ENCODE peak calls at places on chromosomes 5 and 9, in six cellular contexts. I, L, R, F, O and Y are unnamed samples.

GRCh38 chr5:66933066-66933465 is 263.5 kb downstream of the CD180 start:
- DNase-seq in I (no peak), L (no peak), R (no peak), F (no peak), O (peak; percentile 12), Y (no peak)

GRCh38 chr5:170576602-170577584 is 73.1 kb downstream of the KCNIP1 start:
- DNase-seq in I (no peak), L (no peak), R (no peak), F (no peak), O (peak; percentile 29), Y (no peak)

GRCh38 chr5:56004874-56005273 is 10.1 kb upstream of the IL6ST start:
- DNase-seq in I (no peak), L (no peak), R (no peak), F (no peak), O (no peak), Y (no peak)

GRCh38 chr5:125258610-125259009 is 512.2 kb upstream of the ZNF608 start:
- DNase-seq in I (no peak), L (no peak), R (no peak), F (no peak), O (no peak), Y (no peak)

GRCh38 chr5:73960426-73960825 is 334.4 kb downstream of the ARHGEF28 start:
- DNase-seq in I (no peak), L (no peak), R (no peak), F (no peak), O (no peak), Y (no peak)

GRCh38 chr9:128733256-128733655 is 9.3 kb upstream of the ZDHHC12 start:
- DNase-seq in I (peak; percentile 72), L (no peak), R (peak; percentile 53), F (peak; percentile 41), O (peak; percentile 73), Y (peak; percentile 36)

GRCh38 chr5:37889612-37890317 is 49.9 kb upstream of the GDNF start:
- DNase-seq in I (no peak), L (no peak), R (no peak), F (no peak), O (peak; percentile 79), Y (no peak)

GRCh38 chr9:35741740-35742139 is 7.3 kb downstream of the GBA2 start:
- DNase-seq in I (no peak), L (no peak), R (no peak), F (no peak), O (no peak), Y (no peak)

GRCh38 chr5:144370273-144370672 is 199.6 kb downstream of the KCTD16 start:
- DNase-seq in I (no peak), L (no peak), R (no peak), F (no peak), O (no peak), Y (no peak)

GRCh38 chr5:120388016-120388781 is 75.9 kb upstream of the PRR16 start:
- DNase-seq in I (no peak), L (no peak), R (no peak), F (no peak), O (peak; percentile 75), Y (no peak)

GRCh38 chr9:137453643-137454081 is 5.5 kb downstream of the NSMF start:
- DNase-seq in I (no peak), L (peak; percentile 95), R (peak; percentile 76), F (peak; percentile 76), O (peak; percentile 88), Y (peak; percentile 81)

GRCh38 chr9:108217601-108218190 is 638.1 kb downstream of the ACTL7B start:
- DNase-seq in I (no peak), L (no peak), R (no peak), F (no peak), O (no peak), Y (no peak)

GRCh38 chr9:37464006-37464405 is 1.2 kb downstream of the ZBTB5 start:
- DNase-seq in I (no peak), L (no peak), R (no peak), F (no peak), O (no peak), Y (no peak)

GRCh38 chr5:129067745-129068144 is 26.8 kb upstream of the ISOC1 start:
- DNase-seq in I (no peak), L (no peak), R (no peak), F (no peak), O (no peak), Y (no peak)

GRCh38 chr5:6576861-6577501 is 55.9 kb downstream of the NSUN2 start:
- DNase-seq in I (no peak), L (peak; percentile 32), R (peak; percentile 44), F (peak; percentile 11), O (peak; percentile 79), Y (peak; percentile 40)

GRCh38 chr9:85377751-85378289 is 363.9 kb downstream of the AGTPBP1 start:
- DNase-seq in I (no peak), L (no peak), R (no peak), F (no peak), O (no peak), Y (no peak)

GRCh38 chr9:7115606-7116005 is 357.8 kb downstream of the KDM4C start:
- DNase-seq in I (no peak), L (no peak), R (no peak), F (no peak), O (no peak), Y (no peak)

GRCh38 chr5:10420468-10420867 is 21.2 kb upstream of the ROPN1L start:
- DNase-seq in I (no peak), L (no peak), R (no peak), F (no peak), O (no peak), Y (no peak)

GRCh38 chr5:69285448-69286116 is 47.0 kb downstream of the CCDC125 start:
- DNase-seq in I (no peak), L (no peak), R (no peak), F (no peak), O (no peak), Y (no peak)

GRCh38 chr5:126720369-126720768 is 56.6 kb upstream of the LMNB1 start:
- DNase-seq in I (no peak), L (no peak), R (no peak), F (no peak), O (no peak), Y (no peak)

GRCh38 chr9:113677057-113677456 is 199.1 kb upstream of the ZNF618 start:
- DNase-seq in I (no peak), L (no peak), R (no peak), F (no peak), O (peak; percentile 53), Y (no peak)

GRCh38 chr5:160064979-160065619 is 54.2 kb downstream of the PWWP2A start:
- DNase-seq in I (no peak), L (no peak), R (no peak), F (no peak), O (no peak), Y (no peak)

GRCh38 chr9:127004946-127005769 is 90.6 kb downstream of the RALGPS1 start:
- DNase-seq in I (no peak), L (no peak), R (peak; percentile 91), F (peak; percentile 77), O (peak; percentile 44), Y (peak; percentile 82)

GRCh38 chr5:125349432-125349831 is 603.0 kb upstream of the ZNF608 start:
- DNase-seq in I (no peak), L (no peak), R (no peak), F (no peak), O (peak; percentile 49), Y (no peak)

GRCh38 chr5:57175586-57175985 is 1.7 kb downstream of the GPBP1 start:
- DNase-seq in I (no peak), L (no peak), R (peak; percentile 77), F (peak; percentile 58), O (no peak), Y (peak; percentile 64)

GRCh38 chr9:134295101-134295745 is 31.0 kb upstream of the RXRA start:
- DNase-seq in I (no peak), L (no peak), R (no peak), F (no peak), O (no peak), Y (no peak)

GRCh38 chr5:50923768-50924113 is 257.3 kb downstream of the PARP8 start:
- DNase-seq in I (no peak), L (no peak), R (no peak), F (no peak), O (no peak), Y (no peak)

GRCh38 chr5:131379723-131380122 is 115.9 kb downstream of the CDC42SE2 start:
- DNase-seq in I (no peak), L (no peak), R (peak; percentile 80), F (peak; percentile 75), O (peak; percentile 15), Y (peak; percentile 70)

GRCh38 chr5:54087436-54087835 is 222.9 kb downstream of the ARL15 start:
- DNase-seq in I (no peak), L (no peak), R (no peak), F (no peak), O (peak; percentile 39), Y (no peak)

GRCh38 chr9:83920469-83920941 is 727 bp downstream of the KIF27 start:
- DNase-seq in I (peak; percentile 41), L (peak; percentile 85), R (no peak), F (no peak), O (peak; percentile 29), Y (no peak)

GRCh38 chr9:92147854-92148184 is 32.6 kb upstream of the SPTLC1 start:
- DNase-seq in I (no peak), L (no peak), R (no peak), F (no peak), O (no peak), Y (no peak)

GRCh38 chr9:71025728-71026127 is 95.7 kb downstream of the TRPM3 start:
- DNase-seq in I (no peak), L (no peak), R (no peak), F (no peak), O (no peak), Y (no peak)

GRCh38 chr9:88534456-88535225 is at the start of gene NXNL2:
- DNase-seq in I (no peak), L (peak; percentile 94), R (peak; percentile 71), F (peak; percentile 34), O (peak; percentile 93), Y (peak; percentile 56)

GRCh38 chr5:95399034-95399433 is 7.9 kb downstream of the FAM81B start:
- DNase-seq in I (no peak), L (no peak), R (no peak), F (no peak), O (no peak), Y (no peak)

GRCh38 chr5:142974449-142974848 is 204.3 kb downstream of the ARHGAP26 start:
- DNase-seq in I (no peak), L (no peak), R (no peak), F (no peak), O (no peak), Y (no peak)